ENCODE peak calls at places on chromosomes 1 and 21, in five cellular contexts. D is A549, O is thyroid gland, T is Peyer's patch, J is uterus. E is an unnamed sample.

GRCh38 chr1:159872896-159873295 is 10.4 kb upstream of the VSIG8 start:
- DNase-seq in D (no peak), O (no peak), T (no peak), J (no peak), E (no peak)

GRCh38 chr1:169250022-169250421 is 117.6 kb downstream of the NME7 start:
- DNase-seq in O (no peak), J (no peak), T (no peak), D (no peak), E (no peak)

GRCh38 chr1:172273668-172274396 is 146.7 kb upstream of the C1orf105 start:
- DNase-seq in O (no peak), D (no peak), J (no peak), T (no peak), E (no peak)

GRCh38 chr1:164640673-164641352 is 81.8 kb downstream of the PBX1 start:
- DNase-seq in J (no peak), T (no peak), O (peak), D (no peak), E (no peak)

GRCh38 chr21:41758550-41758949 is 8.3 kb downstream of the RIPK4 start:
- DNase-seq in T (peak), J (no peak), O (no peak), D (peak), E (no peak)

GRCh38 chr1:18556364-18556763 is 74.3 kb upstream of the PAX7 start:
- DNase-seq in O (no peak), T (no peak), D (peak), J (no peak), E (peak)

GRCh38 chr1:217955723-217956122 is 324.6 kb downstream of the SPATA17 start:
- DNase-seq in J (no peak), T (no peak), D (no peak), O (no peak), E (no peak)

GRCh38 chr1:59223943-59224639 is 72.8 kb upstream of the FGGY start:
- DNase-seq in J (no peak), T (no peak), D (no peak), O (no peak), E (no peak)

GRCh38 chr1:23246274-23246673 is 29.0 kb upstream of the HTR1D start:
- DNase-seq in J (no peak), T (no peak), O (no peak), D (no peak), E (no peak)

GRCh38 chr1:198935371-198935921 is 296.6 kb downstream of the PTPRC start:
- DNase-seq in T (no peak), J (peak), O (peak), D (peak), E (peak)

GRCh38 chr1:215005078-215005477 is 77.5 kb upstream of the KCNK2 start:
- DNase-seq in O (peak), D (no peak), T (no peak), J (no peak), E (no peak)

GRCh38 chr1:171803056-171803455 is 21.6 kb downstream of the METTL13 start:
- DNase-seq in O (no peak), T (no peak), D (no peak), J (peak), E (no peak)

GRCh38 chr1:229106526-229107105 is 164.3 kb upstream of the RAB4A start:
- DNase-seq in D (no peak), T (no peak), J (no peak), O (peak), E (no peak)

GRCh38 chr1:226783202-226783601 is 44.1 kb upstream of the ITPKB start:
- DNase-seq in D (no peak), J (no peak), O (no peak), T (no peak), E (no peak)

GRCh38 chr1:154746620-154747299 is 123.3 kb downstream of the KCNN3 start:
- DNase-seq in J (no peak), T (no peak), D (no peak), O (no peak), E (no peak)

GRCh38 chr1:233304489-233305102 is 9.1 kb upstream of the PCNX2 start:
- DNase-seq in D (peak), O (no peak), T (no peak), J (no peak), E (no peak)

DNA sequence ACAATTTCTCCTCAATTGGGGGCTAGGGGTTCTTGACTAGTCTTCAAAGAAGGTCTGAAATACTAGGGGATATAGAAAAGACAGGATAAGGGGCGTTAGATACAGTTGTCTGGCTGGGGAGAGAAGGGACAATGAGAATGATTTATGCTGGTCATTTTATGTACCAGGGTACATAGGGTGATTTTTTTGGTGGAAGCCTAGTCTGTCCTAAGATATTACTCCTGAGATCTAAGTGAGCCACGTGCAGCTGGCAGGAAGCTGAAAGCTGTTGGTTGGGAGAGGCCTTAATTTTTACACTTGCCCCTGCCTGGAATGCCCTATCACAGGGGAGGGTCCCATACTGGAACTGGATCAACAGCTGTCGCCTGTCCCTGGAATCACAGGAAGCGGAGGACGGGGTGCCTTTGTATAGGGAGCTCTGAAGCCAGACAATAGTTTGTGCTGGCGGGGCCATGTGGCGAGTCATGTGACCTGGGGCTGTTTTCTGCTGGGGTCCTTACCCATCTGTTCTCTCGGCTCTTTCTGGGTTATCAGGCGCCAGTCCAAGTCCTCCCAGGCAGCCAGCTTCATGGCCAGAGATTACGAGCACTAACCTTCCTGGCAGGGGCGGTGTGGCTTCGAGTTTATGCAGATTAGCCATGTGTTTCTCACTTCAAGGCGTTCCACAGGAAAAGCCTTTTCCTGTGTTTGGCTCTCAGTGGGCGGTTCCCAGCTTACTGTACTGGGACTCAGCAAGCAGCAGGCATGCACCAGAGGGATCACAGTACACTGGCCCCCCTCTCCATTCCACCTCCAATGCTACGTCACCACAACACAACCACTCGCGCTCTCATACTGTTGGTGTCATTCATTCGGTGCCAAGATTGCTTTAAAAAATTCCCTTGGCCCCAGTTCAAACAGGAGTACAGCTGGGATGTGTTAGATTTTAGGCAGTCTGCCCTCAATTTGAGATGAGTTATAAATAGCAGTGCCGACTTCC is 27.5 kb downstream of the ARID1A start:
- DNase-seq in T (peak), J (peak), D (peak), O (peak), E (peak)
- H3K4me3 ChIP-seq in T (no peak), J (no peak), D (no peak), O (no peak), E (no peak)

GRCh38 chr21:43827015-43827611 is 37.7 kb downstream of the RRP1 start:
- DNase-seq in O (no peak), T (peak), J (no peak), D (peak), E (no peak)
- TF ChIP-seq POLR2A in O (no peak), T (no peak), J (no peak), D (no peak), E (no peak)

GRCh38 chr1:203200059-203200553 is 13.6 kb upstream of the CHI3L1 start:
- DNase-seq in D (no peak), T (no peak), O (no peak), J (peak), E (no peak)

GRCh38 chr1:203199002-203199401 is 12.5 kb upstream of the CHI3L1 start:
- DNase-seq in O (no peak), T (no peak), D (no peak), J (no peak), E (no peak)

GRCh38 chr1:203197625-203198024 is 11.1 kb upstream of the CHI3L1 start:
- DNase-seq in O (no peak), D (no peak), J (no peak), T (no peak), E (no peak)

GRCh38 chr1:203200916-203201315 is 14.4 kb upstream of the CHI3L1 start:
- DNase-seq in T (no peak), D (no peak), J (no peak), O (no peak), E (no peak)

DNA sequence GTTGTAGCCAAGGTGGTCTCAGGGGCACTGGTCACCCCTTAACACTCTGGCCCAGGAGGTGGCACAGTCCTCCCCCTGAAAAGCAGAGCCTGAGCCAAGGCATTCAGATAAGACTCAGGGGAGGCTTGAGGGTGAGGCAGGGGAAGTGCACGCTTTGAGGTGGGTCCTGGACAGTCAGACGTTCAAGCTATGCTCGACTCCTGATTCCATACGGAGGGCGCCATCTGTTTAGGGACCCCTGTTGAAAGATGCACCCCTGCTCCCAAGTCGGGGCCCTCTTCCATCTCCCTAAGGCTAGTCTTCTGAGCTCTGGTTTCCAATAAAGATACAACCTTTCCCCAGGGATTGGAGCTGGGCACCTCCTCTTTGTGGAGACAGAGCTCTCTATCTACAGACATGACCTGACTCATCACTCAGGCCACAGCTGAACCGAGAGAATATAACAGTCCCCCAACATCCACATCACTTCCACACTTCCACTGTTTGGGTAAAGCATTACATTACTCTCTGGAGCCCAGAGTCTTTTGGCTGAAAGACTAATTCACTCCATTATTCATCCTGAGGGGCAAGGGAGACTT is 13.1 kb upstream of the CHI3L1 start:
- DNase-seq in T (no peak), O (no peak), D (no peak), J (no peak), E (no peak)
- H3K27ac ChIP-seq in T (no peak), O (peak), D (peak), J (peak), E (no peak)

GRCh38 chr1:192575499-192576189 is at the start of gene RGS1:
- DNase-seq in D (no peak), O (peak), J (no peak), T (peak), E (peak)
- H3K4me3 ChIP-seq in D (no peak), O (no peak), J (no peak), T (peak), E (no peak)

GRCh38 chr1:29044010-29044409 is 79.7 kb downstream of the TMEM200B start:
- DNase-seq in D (no peak), J (no peak), O (no peak), T (no peak), E (no peak)

GRCh38 chr1:29047142-29047541 is 76.6 kb downstream of the TMEM200B start:
- DNase-seq in J (peak), O (no peak), T (no peak), D (no peak), E (peak)

GRCh38 chr1:29043270-29043971 is 80.3 kb downstream of the TMEM200B start:
- DNase-seq in D (no peak), O (no peak), T (no peak), J (no peak), E (peak)
- TF ChIP-seq POLR2A in D (no peak), O (no peak), T (no peak), J (no peak), E (no peak)

GRCh38 chr1:38026592-38027200 is 14.2 kb downstream of the UTP11 start:
- DNase-seq in J (no peak), D (peak), O (peak), T (no peak), E (peak)
- H3K27ac ChIP-seq in J (no peak), D (no peak), O (no peak), T (no peak), E (no peak)

GRCh38 chr1:207389728-207390464 is 64.2 kb upstream of the CR2 start:
- DNase-seq in J (no peak), D (peak), O (no peak), T (no peak), E (no peak)
- H3K4me3 ChIP-seq in J (no peak), D (no peak), O (no peak), T (no peak), E (no peak)

E was measured in testis.